ENCODE peak calls at places on chromosomes 2 and 18, in five cellular contexts. One of them, this sample, is unnamed.

GRCh38 chr2:37379881-37380296 is 35.5 kb downstream of the QPCT start:
- DNase-seq in frontal cortex: no peak
- DNase-seq in body of pancreas: no peak
- DNase-seq in cerebellum: no peak
- DNase-seq in stimulated activated CD4-positive, alpha-beta T cell treated with anti-CD3 and anti-CD28 coated beads, Interleukin-1b, Interleukin-23, amount 100 ng/mL, for 1 hour: no peak
- DNase-seq in this sample: no peak

GRCh38 chr2:63658176-63658968 is 69.6 kb downstream of the MDH1 start:
- DNase-seq in cerebellum: no peak
- DNase-seq in stimulated activated CD4-positive, alpha-beta T cell treated with anti-CD3 and anti-CD28 coated beads, Interleukin-1b, Interleukin-23, amount 100 ng/mL, for 1 hour: no peak
- DNase-seq in frontal cortex: no peak
- DNase-seq in body of pancreas: no peak
- DNase-seq in this sample: no peak

GRCh38 chr18:11902522-11903292 is 5.4 kb downstream of the MPPE1 start:
- DNase-seq in stimulated activated CD4-positive, alpha-beta T cell treated with anti-CD3 and anti-CD28 coated beads, Interleukin-1b, Interleukin-23, amount 100 ng/mL, for 1 hour: no peak
- DNase-seq in body of pancreas: no peak
- DNase-seq in frontal cortex: no peak
- DNase-seq in cerebellum: no peak
- DNase-seq in this sample: no peak

GRCh38 chr2:175805442-175806114 is 196.5 kb downstream of the LNPK start:
- DNase-seq in cerebellum: no peak
- DNase-seq in frontal cortex: no peak
- DNase-seq in body of pancreas: no peak
- DNase-seq in stimulated activated CD4-positive, alpha-beta T cell treated with anti-CD3 and anti-CD28 coated beads, Interleukin-1b, Interleukin-23, amount 100 ng/mL, for 1 hour: no peak
- DNase-seq in this sample: peak

GRCh38 chr2:26767894-26768487 is 3.9 kb downstream of the SLC35F6 start:
- DNase-seq in body of pancreas: peak
- DNase-seq in frontal cortex: no peak
- DNase-seq in cerebellum: peak
- DNase-seq in stimulated activated CD4-positive, alpha-beta T cell treated with anti-CD3 and anti-CD28 coated beads, Interleukin-1b, Interleukin-23, amount 100 ng/mL, for 1 hour: no peak
- DNase-seq in this sample: no peak

GRCh38 chr2:104769096-104769495 is 84.8 kb upstream of the POU3F3 start:
- DNase-seq in stimulated activated CD4-positive, alpha-beta T cell treated with anti-CD3 and anti-CD28 coated beads, Interleukin-1b, Interleukin-23, amount 100 ng/mL, for 1 hour: no peak
- DNase-seq in body of pancreas: no peak
- DNase-seq in cerebellum: no peak
- DNase-seq in frontal cortex: no peak
- DNase-seq in this sample: no peak

GRCh38 chr2:28977176-28977875 is 3.8 kb upstream of the TOGARAM2 start:
- DNase-seq in frontal cortex: no peak
- DNase-seq in body of pancreas: no peak
- DNase-seq in stimulated activated CD4-positive, alpha-beta T cell treated with anti-CD3 and anti-CD28 coated beads, Interleukin-1b, Interleukin-23, amount 100 ng/mL, for 1 hour: no peak
- DNase-seq in cerebellum: no peak
- DNase-seq in this sample: no peak

GRCh38 chr2:176534798-176535479 is 265.7 kb downstream of the MTX2 start:
- DNase-seq in body of pancreas: no peak
- DNase-seq in stimulated activated CD4-positive, alpha-beta T cell treated with anti-CD3 and anti-CD28 coated beads, Interleukin-1b, Interleukin-23, amount 100 ng/mL, for 1 hour: no peak
- DNase-seq in frontal cortex: no peak
- DNase-seq in cerebellum: no peak
- DNase-seq in this sample: no peak

GRCh38 chr18:3596324-3597158 is 146.6 kb downstream of the TGIF1 start:
- DNase-seq in cerebellum: no peak
- DNase-seq in stimulated activated CD4-positive, alpha-beta T cell treated with anti-CD3 and anti-CD28 coated beads, Interleukin-1b, Interleukin-23, amount 100 ng/mL, for 1 hour: no peak
- DNase-seq in body of pancreas: peak
- DNase-seq in frontal cortex: no peak
- DNase-seq in this sample: peak

GRCh38 chr2:238985036-238985729 is 137.3 kb downstream of the TWIST2 start:
- DNase-seq in stimulated activated CD4-positive, alpha-beta T cell treated with anti-CD3 and anti-CD28 coated beads, Interleukin-1b, Interleukin-23, amount 100 ng/mL, for 1 hour: no peak
- DNase-seq in frontal cortex: no peak
- DNase-seq in body of pancreas: no peak
- DNase-seq in cerebellum: no peak
- DNase-seq in this sample: no peak

GRCh38 chr2:88016948-88017779 is 817 bp upstream of the RNU2-63P start:
- DNase-seq in cerebellum: peak
- DNase-seq in body of pancreas: peak
- DNase-seq in frontal cortex: no peak
- DNase-seq in stimulated activated CD4-positive, alpha-beta T cell treated with anti-CD3 and anti-CD28 coated beads, Interleukin-1b, Interleukin-23, amount 100 ng/mL, for 1 hour: peak
- DNase-seq in this sample: no peak

GRCh38 chr2:11698009-11698922 is 28.3 kb upstream of the NTSR2 start:
- DNase-seq in cerebellum: no peak
- DNase-seq in body of pancreas: peak
- DNase-seq in frontal cortex: no peak
- DNase-seq in stimulated activated CD4-positive, alpha-beta T cell treated with anti-CD3 and anti-CD28 coated beads, Interleukin-1b, Interleukin-23, amount 100 ng/mL, for 1 hour: no peak
- DNase-seq in this sample: no peak

GRCh38 chr18:79871026-79871390 is 73.3 kb downstream of the KCNG2 start:
- DNase-seq in stimulated activated CD4-positive, alpha-beta T cell treated with anti-CD3 and anti-CD28 coated beads, Interleukin-1b, Interleukin-23, amount 100 ng/mL, for 1 hour: no peak
- DNase-seq in body of pancreas: no peak
- DNase-seq in frontal cortex: no peak
- DNase-seq in cerebellum: no peak
- DNase-seq in this sample: no peak

GRCh38 chr2:232568161-232568560 is 17.7 kb downstream of the EIF4E2 start:
- DNase-seq in frontal cortex: no peak
- DNase-seq in body of pancreas: no peak
- DNase-seq in stimulated activated CD4-positive, alpha-beta T cell treated with anti-CD3 and anti-CD28 coated beads, Interleukin-1b, Interleukin-23, amount 100 ng/mL, for 1 hour: no peak
- DNase-seq in cerebellum: no peak
- DNase-seq in this sample: peak

GRCh38 chr2:229715895-229716507 is 1.6 kb upstream of the DNER start:
- DNase-seq in frontal cortex: peak
- DNase-seq in cerebellum: peak
- DNase-seq in stimulated activated CD4-positive, alpha-beta T cell treated with anti-CD3 and anti-CD28 coated beads, Interleukin-1b, Interleukin-23, amount 100 ng/mL, for 1 hour: no peak
- DNase-seq in body of pancreas: peak
- DNase-seq in this sample: peak

GRCh38 chr18:24831871-24832665 is 371.6 kb downstream of the HRH4 start:
- DNase-seq in frontal cortex: no peak
- DNase-seq in cerebellum: peak
- DNase-seq in stimulated activated CD4-positive, alpha-beta T cell treated with anti-CD3 and anti-CD28 coated beads, Interleukin-1b, Interleukin-23, amount 100 ng/mL, for 1 hour: no peak
- DNase-seq in body of pancreas: no peak
- DNase-seq in this sample: no peak

GRCh38 chr18:3526421-3527354 is 76.7 kb downstream of the TGIF1 start:
- DNase-seq in frontal cortex: no peak
- DNase-seq in cerebellum: peak
- DNase-seq in stimulated activated CD4-positive, alpha-beta T cell treated with anti-CD3 and anti-CD28 coated beads, Interleukin-1b, Interleukin-23, amount 100 ng/mL, for 1 hour: no peak
- DNase-seq in body of pancreas: no peak
- DNase-seq in this sample: peak

GRCh38 chr2:121707920-121708361 is 28.7 kb downstream of the NIFK start:
- DNase-seq in body of pancreas: peak
- DNase-seq in cerebellum: no peak
- DNase-seq in frontal cortex: no peak
- DNase-seq in stimulated activated CD4-positive, alpha-beta T cell treated with anti-CD3 and anti-CD28 coated beads, Interleukin-1b, Interleukin-23, amount 100 ng/mL, for 1 hour: no peak
- DNase-seq in this sample: peak

GRCh38 chr2:33598472-33599174 is 476 bp downstream of the FAM98A start:
- DNase-seq in stimulated activated CD4-positive, alpha-beta T cell treated with anti-CD3 and anti-CD28 coated beads, Interleukin-1b, Interleukin-23, amount 100 ng/mL, for 1 hour: no peak
- DNase-seq in body of pancreas: peak
- DNase-seq in cerebellum: no peak
- DNase-seq in frontal cortex: no peak
- DNase-seq in this sample: peak

GRCh38 chr2:28287261-28287915 is 105.3 kb upstream of the FOSL2 start:
- DNase-seq in cerebellum: peak
- DNase-seq in stimulated activated CD4-positive, alpha-beta T cell treated with anti-CD3 and anti-CD28 coated beads, Interleukin-1b, Interleukin-23, amount 100 ng/mL, for 1 hour: no peak
- DNase-seq in frontal cortex: no peak
- DNase-seq in body of pancreas: no peak
- DNase-seq in this sample: no peak

GRCh38 chr2:176445831-176446433 is 176.7 kb downstream of the MTX2 start:
- DNase-seq in cerebellum: no peak
- DNase-seq in stimulated activated CD4-positive, alpha-beta T cell treated with anti-CD3 and anti-CD28 coated beads, Interleukin-1b, Interleukin-23, amount 100 ng/mL, for 1 hour: no peak
- DNase-seq in body of pancreas: no peak
- DNase-seq in frontal cortex: no peak
- DNase-seq in this sample: no peak

GRCh38 chr2:62038980-62039771 is 133.7 kb downstream of the COMMD1 start:
- DNase-seq in stimulated activated CD4-positive, alpha-beta T cell treated with anti-CD3 and anti-CD28 coated beads, Interleukin-1b, Interleukin-23, amount 100 ng/mL, for 1 hour: no peak
- DNase-seq in body of pancreas: no peak
- DNase-seq in cerebellum: no peak
- DNase-seq in frontal cortex: no peak
- DNase-seq in this sample: peak

GRCh38 chr2:61604433-61604832 is 66.3 kb upstream of the XPO1 start:
- DNase-seq in body of pancreas: no peak
- DNase-seq in cerebellum: no peak
- DNase-seq in frontal cortex: no peak
- DNase-seq in stimulated activated CD4-positive, alpha-beta T cell treated with anti-CD3 and anti-CD28 coated beads, Interleukin-1b, Interleukin-23, amount 100 ng/mL, for 1 hour: no peak
- DNase-seq in this sample: no peak

GRCh38 chr2:223230352-223230751 is 178.4 kb downstream of the KCNE4 start:
- DNase-seq in body of pancreas: no peak
- DNase-seq in stimulated activated CD4-positive, alpha-beta T cell treated with anti-CD3 and anti-CD28 coated beads, Interleukin-1b, Interleukin-23, amount 100 ng/mL, for 1 hour: no peak
- DNase-seq in cerebellum: no peak
- DNase-seq in frontal cortex: no peak
- DNase-seq in this sample: no peak

GRCh38 chr2:68371138-68371537 is 6.1 kb downstream of the PLEK start:
- DNase-seq in stimulated activated CD4-positive, alpha-beta T cell treated with anti-CD3 and anti-CD28 coated beads, Interleukin-1b, Interleukin-23, amount 100 ng/mL, for 1 hour: no peak
- DNase-seq in body of pancreas: no peak
- DNase-seq in frontal cortex: no peak
- DNase-seq in cerebellum: no peak
- DNase-seq in this sample: no peak

GRCh38 chr2:214135966-214136365 is 274.9 kb upstream of the VWC2L start:
- DNase-seq in body of pancreas: no peak
- DNase-seq in frontal cortex: no peak
- DNase-seq in cerebellum: no peak
- DNase-seq in stimulated activated CD4-positive, alpha-beta T cell treated with anti-CD3 and anti-CD28 coated beads, Interleukin-1b, Interleukin-23, amount 100 ng/mL, for 1 hour: no peak
- DNase-seq in this sample: no peak